ENCODE peak calls at places on chromosomes 6 and 20, in six cellular contexts. One of them, this sample, is unnamed.

GRCh38 chr6:136501514-136501913 is 48.7 kb downstream of the MAP7 start:
- DNase-seq in HCT116: no peak
- DNase-seq in spleen: no peak
- DNase-seq in left ventricle myocardium inferior: no peak
- DNase-seq in lower leg skin: no peak
- DNase-seq in CD4-positive, alpha-beta T cell: no peak
- DNase-seq in this sample: no peak

GRCh38 chr6:25026723-25027122 is 91.0 kb upstream of the RIPOR2 start:
- DNase-seq in left ventricle myocardium inferior: no peak
- DNase-seq in spleen: no peak
- DNase-seq in CD4-positive, alpha-beta T cell: no peak
- DNase-seq in HCT116: no peak
- DNase-seq in lower leg skin: no peak
- DNase-seq in this sample: no peak

GRCh38 chr20:3010985-3011723 is 32.3 kb upstream of the GNRH2 start:
- DNase-seq in CD4-positive, alpha-beta T cell: no peak
- DNase-seq in left ventricle myocardium inferior: no peak
- DNase-seq in HCT116: no peak
- DNase-seq in spleen: no peak
- DNase-seq in lower leg skin: no peak
- DNase-seq in this sample: no peak

GRCh38 chr6:115514656-115515055 is 546.0 kb downstream of the FRK start:
- DNase-seq in lower leg skin: no peak
- DNase-seq in HCT116: no peak
- DNase-seq in CD4-positive, alpha-beta T cell: no peak
- DNase-seq in left ventricle myocardium inferior: no peak
- DNase-seq in spleen: no peak
- DNase-seq in this sample: no peak

GRCh38 chr6:101202975-101203374 is 190.5 kb upstream of the GRIK2 start:
- DNase-seq in spleen: no peak
- DNase-seq in CD4-positive, alpha-beta T cell: no peak
- DNase-seq in lower leg skin: no peak
- DNase-seq in left ventricle myocardium inferior: no peak
- DNase-seq in HCT116: no peak
- DNase-seq in this sample: no peak

GRCh38 chr20:38973546-38974120 is 11.5 kb downstream of the DHX35 start:
- DNase-seq in left ventricle myocardium inferior: no peak
- DNase-seq in CD4-positive, alpha-beta T cell: no peak
- DNase-seq in HCT116: no peak
- DNase-seq in lower leg skin: no peak
- DNase-seq in spleen: no peak
- DNase-seq in this sample: no peak

GRCh38 chr6:45929421-45930361 is 86.0 kb downstream of the CLIC5 start:
- DNase-seq in lower leg skin: no peak
- DNase-seq in left ventricle myocardium inferior: no peak
- DNase-seq in HCT116: no peak
- DNase-seq in spleen: no peak
- DNase-seq in CD4-positive, alpha-beta T cell: no peak
- DNase-seq in this sample: no peak

GRCh38 chr6:54992789-54993188 is 146.2 kb downstream of the FAM83B start:
- DNase-seq in HCT116: no peak
- DNase-seq in spleen: no peak
- DNase-seq in left ventricle myocardium inferior: no peak
- DNase-seq in CD4-positive, alpha-beta T cell: no peak
- DNase-seq in lower leg skin: no peak
- DNase-seq in this sample: no peak

GRCh38 chr20:10876558-10876957 is 202.8 kb upstream of the JAG1 start:
- DNase-seq in left ventricle myocardium inferior: no peak
- DNase-seq in CD4-positive, alpha-beta T cell: no peak
- DNase-seq in lower leg skin: no peak
- DNase-seq in spleen: no peak
- DNase-seq in HCT116: no peak
- DNase-seq in this sample: no peak

GRCh38 chr6:114989279-114989964 is 646.6 kb upstream of the HS3ST5 start:
- DNase-seq in spleen: no peak
- DNase-seq in lower leg skin: no peak
- DNase-seq in left ventricle myocardium inferior: no peak
- DNase-seq in HCT116: no peak
- DNase-seq in CD4-positive, alpha-beta T cell: no peak
- DNase-seq in this sample: no peak

GRCh38 chr6:13303668-13304017 is 24.7 kb downstream of the TBC1D7 start:
- DNase-seq in spleen: peak
- DNase-seq in lower leg skin: peak
- DNase-seq in HCT116: no peak
- DNase-seq in CD4-positive, alpha-beta T cell: no peak
- DNase-seq in left ventricle myocardium inferior: peak
- DNase-seq in this sample: no peak

GRCh38 chr6:80696268-80696667 is 589.8 kb downstream of the BCKDHB start:
- DNase-seq in lower leg skin: no peak
- DNase-seq in CD4-positive, alpha-beta T cell: no peak
- DNase-seq in HCT116: no peak
- DNase-seq in spleen: no peak
- DNase-seq in left ventricle myocardium inferior: no peak
- DNase-seq in this sample: no peak
- TF ChIP-seq CTCF in lower leg skin: no peak
- TF ChIP-seq CTCF in CD4-positive, alpha-beta T cell: no peak
- TF ChIP-seq CTCF in HCT116: no peak
- TF ChIP-seq CTCF in spleen: no peak
- TF ChIP-seq CTCF in left ventricle myocardium inferior: no peak
- TF ChIP-seq CTCF in this sample: no peak

GRCh38 chr20:21699216-21699508 is 6.3 kb upstream of the PAX1 start:
- DNase-seq in lower leg skin: no peak
- DNase-seq in HCT116: no peak
- DNase-seq in spleen: no peak
- DNase-seq in left ventricle myocardium inferior: no peak
- DNase-seq in CD4-positive, alpha-beta T cell: no peak
- DNase-seq in this sample: no peak

GRCh38 chr20:21702001-21702400 is 3.5 kb upstream of the PAX1 start:
- DNase-seq in left ventricle myocardium inferior: no peak
- DNase-seq in HCT116: no peak
- DNase-seq in spleen: peak
- DNase-seq in CD4-positive, alpha-beta T cell: no peak
- DNase-seq in lower leg skin: no peak
- DNase-seq in this sample: no peak

GRCh38 chr20:21702553-21703467 is 2.7 kb upstream of the PAX1 start:
- DNase-seq in CD4-positive, alpha-beta T cell: no peak
- DNase-seq in HCT116: no peak
- DNase-seq in lower leg skin: no peak
- DNase-seq in spleen: peak
- DNase-seq in left ventricle myocardium inferior: peak
- DNase-seq in this sample: no peak

GRCh38 chr20:21701171-21701876 is 4.1 kb upstream of the PAX1 start:
- DNase-seq in spleen: peak
- DNase-seq in left ventricle myocardium inferior: no peak
- DNase-seq in lower leg skin: no peak
- DNase-seq in CD4-positive, alpha-beta T cell: no peak
- DNase-seq in HCT116: no peak
- DNase-seq in this sample: no peak

DNA sequence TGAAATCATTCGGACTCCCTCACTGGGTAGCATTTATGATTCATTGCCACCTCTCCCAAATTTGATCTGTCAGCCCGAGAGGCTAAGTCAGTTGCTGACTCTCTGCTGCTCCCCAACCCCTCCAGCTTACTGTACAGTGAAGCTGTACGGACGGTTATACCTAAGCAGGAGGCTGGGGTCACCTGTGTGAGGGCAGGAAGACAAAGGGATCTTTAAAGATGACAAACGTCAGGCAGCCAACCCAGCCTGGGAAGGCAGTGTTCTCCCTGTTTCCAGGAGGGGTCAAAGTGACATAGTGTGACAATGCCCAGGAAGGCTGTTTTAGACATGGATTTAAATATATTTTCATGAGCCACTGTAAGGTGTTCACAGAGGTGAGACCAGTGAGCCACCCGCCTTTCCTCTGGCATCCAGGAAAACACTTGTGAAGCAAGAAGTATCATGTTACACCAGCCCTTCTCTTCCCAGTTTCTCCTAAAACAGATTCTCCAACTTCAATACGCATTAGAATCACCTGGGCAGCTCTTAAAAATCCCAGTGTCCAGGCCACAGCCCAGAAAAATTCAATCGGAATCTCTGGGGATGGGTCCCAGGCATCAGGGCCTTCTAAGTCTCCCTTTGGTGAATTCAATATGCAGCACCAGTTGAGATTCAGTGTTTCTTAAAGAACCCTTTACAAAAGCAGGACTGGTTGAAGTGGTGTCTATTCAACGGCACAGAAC is 6.8 kb upstream of the PAX1 start:
- DNase-seq in spleen: no peak
- DNase-seq in HCT116: no peak
- DNase-seq in lower leg skin: no peak
- DNase-seq in left ventricle myocardium inferior: no peak
- DNase-seq in CD4-positive, alpha-beta T cell: no peak
- DNase-seq in this sample: no peak
- TF ChIP-seq CTCF in spleen: no peak
- TF ChIP-seq CTCF in HCT116: no peak
- TF ChIP-seq CTCF in lower leg skin: no peak
- TF ChIP-seq CTCF in left ventricle myocardium inferior: no peak
- TF ChIP-seq CTCF in CD4-positive, alpha-beta T cell: no peak
- TF ChIP-seq CTCF in this sample: no peak

GRCh38 chr20:62900692-62901584 is 25.4 kb downstream of the DIDO1 start:
- DNase-seq in left ventricle myocardium inferior: no peak
- DNase-seq in spleen: no peak
- DNase-seq in HCT116: no peak
- DNase-seq in CD4-positive, alpha-beta T cell: no peak
- DNase-seq in lower leg skin: no peak
- DNase-seq in this sample: no peak
- TF ChIP-seq CTCF in left ventricle myocardium inferior: no peak
- TF ChIP-seq CTCF in spleen: no peak
- TF ChIP-seq CTCF in HCT116: no peak
- TF ChIP-seq CTCF in CD4-positive, alpha-beta T cell: no peak
- TF ChIP-seq CTCF in lower leg skin: no peak
- TF ChIP-seq CTCF in this sample: no peak

GRCh38 chr20:32439132-32439829 is 81.2 kb downstream of the ASXL1 start:
- DNase-seq in left ventricle myocardium inferior: no peak
- DNase-seq in HCT116: no peak
- DNase-seq in lower leg skin: peak
- DNase-seq in CD4-positive, alpha-beta T cell: no peak
- DNase-seq in spleen: no peak
- DNase-seq in this sample: no peak
- TF ChIP-seq CTCF in left ventricle myocardium inferior: no peak
- TF ChIP-seq CTCF in HCT116: no peak
- TF ChIP-seq CTCF in lower leg skin: no peak
- TF ChIP-seq CTCF in CD4-positive, alpha-beta T cell: no peak
- TF ChIP-seq CTCF in spleen: no peak
- TF ChIP-seq CTCF in this sample: no peak

DNA sequence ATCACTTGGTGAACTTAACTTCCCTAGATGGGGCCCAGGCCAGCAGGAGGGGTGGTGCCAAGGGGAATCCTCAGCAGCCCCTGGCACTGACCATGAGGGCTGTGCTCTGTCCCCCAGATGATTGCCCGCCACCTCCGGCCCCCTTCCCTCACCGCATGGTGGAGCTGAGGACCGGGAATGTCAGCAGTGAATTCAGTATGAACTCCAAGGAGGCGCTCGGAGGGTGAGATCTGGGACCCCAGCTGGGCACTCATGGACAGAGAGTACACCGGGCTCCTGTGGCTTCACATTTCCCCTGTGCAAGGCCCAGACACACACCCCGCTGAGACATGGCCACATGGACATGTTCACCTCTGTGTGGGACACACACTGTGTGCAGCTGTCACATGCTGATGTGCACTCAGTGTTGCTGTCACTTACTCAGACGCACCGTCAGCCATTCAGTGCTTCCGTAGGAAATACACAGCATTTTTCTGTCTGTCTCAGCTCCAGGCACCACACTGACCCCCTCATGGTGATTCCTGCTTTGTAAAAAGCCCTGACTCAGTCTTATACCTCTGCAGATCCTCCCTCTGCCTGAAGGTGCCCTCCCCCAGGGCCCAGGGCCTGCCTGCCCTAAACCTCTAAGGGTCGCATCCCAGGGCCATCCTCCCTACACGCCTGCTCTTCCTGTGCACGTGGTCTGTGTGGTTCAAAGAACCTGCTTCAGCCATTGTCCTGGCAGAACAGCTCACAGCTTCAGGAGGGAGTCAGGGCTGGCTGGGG is 4.4 kb downstream of the MYLK2 start:
- DNase-seq in HCT116: no peak
- DNase-seq in CD4-positive, alpha-beta T cell: no peak
- DNase-seq in spleen: no peak
- DNase-seq in left ventricle myocardium inferior: no peak
- DNase-seq in lower leg skin: no peak
- DNase-seq in this sample: no peak
- TF ChIP-seq CTCF in HCT116: no peak
- TF ChIP-seq CTCF in CD4-positive, alpha-beta T cell: no peak
- TF ChIP-seq CTCF in spleen: no peak
- TF ChIP-seq CTCF in left ventricle myocardium inferior: no peak
- TF ChIP-seq CTCF in lower leg skin: no peak
- TF ChIP-seq CTCF in this sample: no peak

This sample was measured in natural killer cell.